ENCODE peak calls at places on chromosomes 6 and 20, in six cellular contexts. G is fibroblast of mammary gland, P is GM20000, V is cardiac muscle cell, E is astrocyte of the spinal cord, T is left ventricle myocardium inferior. B is an unnamed sample.

GRCh38 chr6:52584203-52584602 is 7.3 kb upstream of the TRAM2 start:
- DNase-seq in G (no peak), P (no peak), V (no peak), E (no peak), T (no peak), B (no peak)

GRCh38 chr6:79257381-79258205 is 23.1 kb upstream of the HMGN3 start:
- DNase-seq in G (peak), P (no peak), V (peak), E (peak), T (no peak), B (no peak)

GRCh38 chr6:39804666-39805065 is 12.5 kb downstream of the DAAM2 start:
- DNase-seq in G (peak), P (no peak), V (peak), E (peak), T (no peak), B (no peak)

GRCh38 chr20:35539756-35540212 is 2.1 kb upstream of the ERGIC3 start:
- DNase-seq in G (no peak), P (peak), V (peak), E (no peak), T (no peak), B (no peak)

GRCh38 chr6:25442898-25443297 is 163.7 kb downstream of the CARMIL1 start:
- DNase-seq in G (peak), P (no peak), V (no peak), E (peak), T (no peak), B (no peak)

GRCh38 chr6:128495536-128496333 is 24.7 kb downstream of the PTPRK start:
- DNase-seq in G (no peak), P (no peak), V (no peak), E (no peak), T (no peak), B (no peak)

GRCh38 chr6:32868257-32868788 is 14.3 kb downstream of the PSMB9 start:
- DNase-seq in G (peak), P (peak), V (peak), E (peak), T (peak), B (peak)

GRCh38 chr20:11917663-11918062 is at the start of gene BTBD3:
- DNase-seq in G (peak), P (peak), V (peak), E (peak), T (peak), B (peak)

GRCh38 chr20:54021446-54022235 is 48.8 kb downstream of the BCAS1 start:
- DNase-seq in G (no peak), P (no peak), V (no peak), E (no peak), T (no peak), B (no peak)

GRCh38 chr6:113857565-113858066 is 471 bp downstream of the MARCKS start:
- DNase-seq in G (no peak), P (peak), V (no peak), E (no peak), T (peak), B (no peak)

GRCh38 chr6:82691997-82692396 is 328.4 kb downstream of the TPBG start:
- DNase-seq in G (no peak), P (no peak), V (no peak), E (no peak), T (no peak), B (no peak)

GRCh38 chr6:159044899-159045727 is at the start of gene TAGAP:
- DNase-seq in G (no peak), P (peak), V (no peak), E (no peak), T (peak), B (peak)

GRCh38 chr6:122997541-122998150 is 1.6 kb downstream of the CLVS2 start:
- DNase-seq in G (no peak), P (no peak), V (no peak), E (no peak), T (no peak), B (no peak)

GRCh38 chr6:122393339-122393896 is 6.0 kb upstream of the HSF2 start:
- DNase-seq in G (no peak), P (no peak), V (no peak), E (no peak), T (no peak), B (no peak)

GRCh38 chr6:143279385-143279784 is 171.1 kb downstream of the ADAT2 start:
- DNase-seq in G (peak), P (peak), V (peak), E (peak), T (no peak), B (no peak)

GRCh38 chr6:33585403-33586107 is 5.5 kb upstream of the BAK1 start:
- DNase-seq in G (peak), P (peak), V (peak), E (peak), T (peak), B (peak)

GRCh38 chr6:48834706-48835105 is 628.3 kb downstream of the MMUT start:
- DNase-seq in G (peak), P (no peak), V (peak), E (no peak), T (no peak), B (no peak)

GRCh38 chr20:32752021-32752457 is 8.8 kb upstream of the COMMD7 start:
- DNase-seq in G (no peak), P (no peak), V (no peak), E (no peak), T (no peak), B (no peak)

GRCh38 chr20:19211252-19211651 is 1.2 kb upstream of the SLC24A3 start:
- DNase-seq in G (no peak), P (no peak), V (no peak), E (no peak), T (no peak), B (no peak)

GRCh38 chr20:19210426-19211155 is 1.9 kb upstream of the SLC24A3 start:
- DNase-seq in G (peak), P (no peak), V (peak), E (no peak), T (no peak), B (no peak)

GRCh38 chr20:19213946-19214490 is 1.6 kb downstream of the SLC24A3 start:
- DNase-seq in G (no peak), P (no peak), V (no peak), E (no peak), T (no peak), B (no peak)

GRCh38 chr20:19211661-19212523 is 550 bp upstream of the SLC24A3 start:
- DNase-seq in G (no peak), P (peak), V (peak), E (peak), T (no peak), B (no peak)

DNA sequence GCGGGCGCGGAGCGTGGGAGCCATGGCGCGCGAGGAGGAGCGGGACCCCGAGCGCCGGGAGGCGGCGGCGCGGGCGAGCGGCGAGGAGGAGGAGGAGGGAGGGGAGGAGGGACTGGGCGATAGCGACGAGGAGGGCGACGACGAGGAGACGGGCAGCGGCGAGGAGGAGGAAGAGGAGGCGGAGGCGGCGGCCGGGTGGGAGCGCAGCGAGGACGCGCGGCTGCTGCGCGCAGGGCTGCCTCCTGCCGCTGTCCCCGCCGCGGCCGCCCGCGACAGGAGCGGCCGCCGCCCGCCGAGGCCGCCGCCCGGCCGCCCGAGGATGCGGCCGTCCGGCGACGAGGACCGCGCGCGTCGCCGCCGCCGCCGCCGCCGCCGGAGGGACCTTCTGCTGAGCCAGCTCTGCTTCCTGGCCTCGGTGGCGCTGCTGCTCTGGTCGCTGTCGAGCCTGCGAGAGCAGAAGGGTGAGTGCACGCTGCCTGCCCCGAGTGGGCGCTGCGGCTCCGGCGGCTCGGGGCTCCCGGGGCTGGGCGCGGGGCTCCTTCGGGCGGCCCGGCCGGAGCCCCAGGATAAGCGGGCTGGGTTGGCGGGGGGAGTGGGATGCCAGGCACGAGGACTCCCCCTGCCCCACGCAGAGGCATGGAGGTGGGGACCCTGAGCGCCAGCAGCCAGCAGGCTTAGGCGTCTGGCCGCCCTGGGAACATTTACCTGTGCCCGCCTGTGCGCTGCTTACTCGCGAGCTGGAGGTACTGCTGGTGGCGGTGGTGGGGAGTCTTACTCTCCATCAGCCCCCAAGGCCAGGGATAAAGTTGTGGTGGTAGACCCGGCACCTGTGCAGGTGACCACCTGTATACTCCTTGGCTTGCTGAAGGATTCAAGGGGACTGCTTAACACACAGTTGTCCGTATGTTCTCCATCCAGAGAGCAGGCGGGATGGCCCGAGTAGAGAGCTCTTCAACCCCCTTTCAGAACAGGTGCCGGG is at the start of gene SLC24A3:
- DNase-seq in G (peak), P (peak), V (peak), E (peak), T (peak), B (no peak)
- TF ChIP-seq CTCF in G (peak), P (peak), V (peak), E (peak), T (peak), B (no peak)

GRCh38 chr6:109079981-109080380 is 14.7 kb downstream of the SESN1 start:
- DNase-seq in G (no peak), P (no peak), V (no peak), E (peak), T (peak), B (peak)

GRCh38 chr6:109073344-109074235 is 21.1 kb downstream of the SESN1 start:
- DNase-seq in G (peak), P (peak), V (peak), E (peak), T (no peak), B (no peak)

GRCh38 chr6:109075934-109076333 is 18.7 kb downstream of the SESN1 start:
- DNase-seq in G (peak), P (no peak), V (no peak), E (no peak), T (no peak), B (no peak)

GRCh38 chr6:109081026-109081425 is 13.6 kb downstream of the SESN1 start:
- DNase-seq in G (no peak), P (no peak), V (no peak), E (no peak), T (no peak), B (no peak)

DNA sequence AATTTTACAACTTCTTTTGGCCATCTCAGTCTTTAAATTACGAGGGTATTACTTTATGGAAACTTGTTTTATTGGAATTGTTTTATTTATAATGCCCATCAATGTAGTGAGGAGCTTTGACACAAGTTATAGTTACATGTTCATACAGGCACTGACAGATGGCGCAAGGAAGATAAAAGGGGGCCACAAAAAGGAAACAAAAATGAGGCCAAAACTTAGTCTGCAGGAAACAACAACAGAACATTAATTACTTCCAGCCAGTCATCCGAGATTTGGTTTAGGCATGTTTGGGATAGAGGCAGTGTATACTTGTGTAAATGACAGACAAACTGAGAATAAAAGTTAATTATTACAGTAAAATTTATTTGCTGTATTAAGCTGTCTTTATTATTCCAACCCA is 18.2 kb downstream of the SESN1 start:
- DNase-seq in G (no peak), P (no peak), V (peak), E (no peak), T (no peak), B (no peak)
- TF ChIP-seq CTCF in G (no peak), P (no peak), V (no peak), E (no peak), T (no peak), B (no peak)

GRCh38 chr6:42227173-42227850 is 9.7 kb upstream of the MRPS10 start:
- DNase-seq in G (no peak), P (no peak), V (no peak), E (no peak), T (no peak), B (no peak)

GRCh38 chr6:42232035-42232434 is 14.4 kb upstream of the MRPS10 start:
- DNase-seq in G (no peak), P (no peak), V (no peak), E (no peak), T (no peak), B (no peak)

GRCh38 chr6:42229720-42230119 is 12.1 kb upstream of the MRPS10 start:
- DNase-seq in G (no peak), P (no peak), V (no peak), E (no peak), T (no peak), B (no peak)

GRCh38 chr6:42228305-42228704 is 10.6 kb upstream of the MRPS10 start:
- DNase-seq in G (no peak), P (no peak), V (no peak), E (no peak), T (no peak), B (no peak)

DNA sequence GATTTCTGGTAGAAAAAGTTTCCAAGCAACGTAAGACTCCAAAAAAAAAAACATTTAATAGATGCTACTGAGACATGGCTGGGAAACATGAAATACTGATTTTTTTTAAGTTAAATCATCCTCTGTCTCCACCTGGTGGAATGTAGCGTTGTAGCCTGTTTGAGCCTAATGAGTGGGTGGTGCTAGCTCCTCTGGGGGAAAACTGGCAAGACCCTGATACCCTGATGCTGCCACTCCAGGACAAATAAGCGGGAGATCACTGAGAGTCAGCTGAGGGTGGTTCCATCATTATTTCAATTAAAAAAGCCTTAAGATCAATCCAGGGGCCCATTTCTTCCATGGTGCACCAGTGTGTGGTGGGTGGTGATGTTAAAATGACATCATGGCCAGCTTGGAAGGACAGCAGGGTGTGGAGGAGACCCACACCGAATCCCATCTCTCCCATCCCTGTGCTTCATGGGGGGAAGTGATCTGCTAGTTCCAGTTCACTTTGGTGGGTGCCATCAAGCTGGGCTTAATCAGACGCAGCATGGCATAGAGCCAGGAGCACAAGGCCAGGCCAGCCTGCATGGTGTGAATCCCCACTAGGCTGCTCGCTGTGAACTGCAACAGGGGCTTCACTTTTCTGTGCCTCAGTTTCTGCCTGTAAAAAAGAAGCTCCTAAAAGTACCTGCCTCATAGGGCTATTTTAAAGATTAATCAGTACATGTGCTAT is 12.8 kb upstream of the MRPS10 start:
- DNase-seq in G (no peak), P (no peak), V (no peak), E (peak), T (no peak), B (no peak)
- TF ChIP-seq CTCF in G (peak), P (peak), V (peak), E (peak), T (peak), B (peak)

GRCh38 chr20:52131048-52131643 is 60.4 kb downstream of the ZFP64 start:
- DNase-seq in G (no peak), P (no peak), V (no peak), E (no peak), T (no peak), B (no peak)

GRCh38 chr20:52129611-52130010 is 62.0 kb downstream of the ZFP64 start:
- DNase-seq in G (no peak), P (no peak), V (no peak), E (no peak), T (no peak), B (no peak)

GRCh38 chr20:52130406-52130805 is 61.2 kb downstream of the ZFP64 start:
- DNase-seq in G (peak), P (no peak), V (peak), E (no peak), T (no peak), B (no peak)

GRCh38 chr20:52127309-52127708 is 64.3 kb downstream of the ZFP64 start:
- DNase-seq in G (no peak), P (no peak), V (no peak), E (no peak), T (no peak), B (no peak)

GRCh38 chr20:52132337-52132736 is 59.2 kb downstream of the ZFP64 start:
- DNase-seq in G (no peak), P (no peak), V (no peak), E (no peak), T (no peak), B (no peak)
- TF ChIP-seq CTCF in G (no peak), P (no peak), V (no peak), E (no peak), T (no peak), B (no peak)

DNA sequence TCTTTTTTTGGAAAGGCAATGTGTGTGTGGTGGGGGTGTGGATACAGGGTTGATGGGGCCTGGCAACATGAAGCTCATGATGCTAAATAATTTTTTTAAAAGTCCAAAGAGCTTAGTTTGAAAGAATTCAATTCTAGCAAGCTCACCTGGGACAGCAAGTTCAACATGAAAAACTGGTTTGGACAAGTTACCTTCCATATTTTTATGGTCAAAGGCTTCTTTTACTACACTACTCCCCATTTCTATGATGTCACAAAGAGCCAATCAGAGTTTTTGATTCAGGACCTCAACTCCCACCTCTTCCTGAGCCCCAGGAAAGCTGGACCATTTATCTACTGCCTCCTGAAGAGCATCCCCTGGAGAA is 66.1 kb upstream of the CTNNBL1 start:
- DNase-seq in G (no peak), P (no peak), V (no peak), E (no peak), T (no peak), B (no peak)
- TF ChIP-seq CTCF in G (no peak), P (no peak), V (no peak), E (no peak), T (no peak), B (no peak)

GRCh38 chr20:59837623-59838394 is 95.6 kb downstream of the SYCP2 start:
- DNase-seq in G (no peak), P (peak), V (no peak), E (no peak), T (no peak), B (no peak)
- TF ChIP-seq CTCF in G (no peak), P (no peak), V (no peak), E (no peak), T (no peak), B (no peak)